ENCODE peak calls at places on chromosomes 2 and 18, in eight cellular contexts. G is GM10248, V is fibroblast of mammary gland, P is dorsolateral prefrontal cortex, B is HL-60, O is CD14-positive monocyte, U is left ventricle myocardium inferior, H is fibroblast of lung. K is an unnamed sample.

GRCh38 chr18:26902296-26902695 is 36.8 kb upstream of the AQP4 start:
- DNase-seq in G (no peak), V (no peak), P (no peak), B (no peak), O (no peak), U (no peak), H (no peak), K (no peak)

GRCh38 chr2:199943373-199943772 is 11.9 kb downstream of the TYW5 start:
- DNase-seq in G (no peak), V (no peak), P (no peak), B (no peak), O (no peak), U (no peak), H (no peak), K (no peak)

GRCh38 chr2:26780203-26780760 is 5.6 kb upstream of the CENPA start:
- DNase-seq in G (no peak), V (no peak), P (no peak), B (peak), O (no peak), U (no peak), H (no peak), K (peak)

GRCh38 chr2:43462866-43463641 is 132.8 kb downstream of the THADA start:
- DNase-seq in G (no peak), V (no peak), P (no peak), B (no peak), O (no peak), U (no peak), H (no peak), K (no peak)

GRCh38 chr2:54757496-54757895 is 34.0 kb downstream of the EML6 start:
- DNase-seq in G (peak), V (peak), P (no peak), B (peak), O (no peak), U (no peak), H (peak), K (no peak)

GRCh38 chr2:156329922-156330726 is 2.4 kb downstream of the NR4A2 start:
- DNase-seq in G (no peak), V (no peak), P (no peak), B (no peak), O (no peak), U (no peak), H (no peak), K (no peak)

GRCh38 chr2:64952896-64953482 is 36.2 kb upstream of the SLC1A4 start:
- DNase-seq in G (no peak), V (peak), P (no peak), B (no peak), O (no peak), U (no peak), H (peak), K (no peak)

GRCh38 chr2:131039908-131040660 is 53.2 kb downstream of the FAM168B start:
- DNase-seq in G (no peak), V (peak), P (peak), B (no peak), O (no peak), U (no peak), H (no peak), K (no peak)

GRCh38 chr2:240387669-240388358 is 47.6 kb upstream of the GPC1 start:
- DNase-seq in G (no peak), V (peak), P (no peak), B (no peak), O (peak), U (peak), H (peak), K (peak)

DNA sequence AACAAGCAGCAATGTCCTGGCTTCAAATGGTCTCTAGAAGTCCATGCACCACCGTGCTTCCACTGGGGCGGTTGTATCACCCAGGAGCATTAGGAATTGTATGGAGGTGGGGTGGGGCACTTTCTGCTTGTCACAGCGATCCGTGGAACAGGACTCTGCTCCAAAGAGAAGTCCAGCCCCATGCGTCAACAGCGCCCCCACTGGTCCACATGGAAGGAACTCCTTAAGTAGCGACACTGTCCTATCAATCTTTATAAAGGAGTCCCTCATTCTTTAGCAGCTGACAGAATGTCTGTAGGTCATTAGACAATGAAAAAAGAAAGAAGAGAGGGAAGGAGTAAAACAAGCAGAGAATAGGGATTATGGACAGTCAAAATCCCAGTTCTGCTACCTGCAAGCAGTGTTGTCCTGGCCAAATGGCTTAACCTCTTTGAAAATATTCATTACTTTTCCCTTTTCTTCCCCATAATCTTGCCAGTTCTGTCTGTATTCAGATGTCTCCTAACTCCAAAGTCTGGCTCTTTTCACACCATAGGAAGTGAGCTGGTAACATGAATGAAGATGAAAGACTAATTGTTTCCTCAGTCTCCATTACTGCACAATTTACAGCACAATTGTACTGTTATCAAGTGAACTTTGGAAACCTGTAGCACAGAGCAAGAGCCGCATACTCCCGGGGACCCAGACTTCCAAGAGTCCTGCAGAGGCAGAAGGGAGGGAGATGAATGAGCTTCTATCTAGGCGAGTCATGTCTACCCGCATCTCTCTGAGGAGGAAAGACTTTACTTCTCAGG is 9.9 kb downstream of the NFE2L2 start:
- DNase-seq in G (no peak), V (peak), P (peak), B (no peak), O (no peak), U (no peak), H (peak), K (no peak)
- TF ChIP-seq CTCF in G (no peak), V (peak), P (no peak), B (no peak), O (peak), U (peak), H (peak), K (peak)

DNA sequence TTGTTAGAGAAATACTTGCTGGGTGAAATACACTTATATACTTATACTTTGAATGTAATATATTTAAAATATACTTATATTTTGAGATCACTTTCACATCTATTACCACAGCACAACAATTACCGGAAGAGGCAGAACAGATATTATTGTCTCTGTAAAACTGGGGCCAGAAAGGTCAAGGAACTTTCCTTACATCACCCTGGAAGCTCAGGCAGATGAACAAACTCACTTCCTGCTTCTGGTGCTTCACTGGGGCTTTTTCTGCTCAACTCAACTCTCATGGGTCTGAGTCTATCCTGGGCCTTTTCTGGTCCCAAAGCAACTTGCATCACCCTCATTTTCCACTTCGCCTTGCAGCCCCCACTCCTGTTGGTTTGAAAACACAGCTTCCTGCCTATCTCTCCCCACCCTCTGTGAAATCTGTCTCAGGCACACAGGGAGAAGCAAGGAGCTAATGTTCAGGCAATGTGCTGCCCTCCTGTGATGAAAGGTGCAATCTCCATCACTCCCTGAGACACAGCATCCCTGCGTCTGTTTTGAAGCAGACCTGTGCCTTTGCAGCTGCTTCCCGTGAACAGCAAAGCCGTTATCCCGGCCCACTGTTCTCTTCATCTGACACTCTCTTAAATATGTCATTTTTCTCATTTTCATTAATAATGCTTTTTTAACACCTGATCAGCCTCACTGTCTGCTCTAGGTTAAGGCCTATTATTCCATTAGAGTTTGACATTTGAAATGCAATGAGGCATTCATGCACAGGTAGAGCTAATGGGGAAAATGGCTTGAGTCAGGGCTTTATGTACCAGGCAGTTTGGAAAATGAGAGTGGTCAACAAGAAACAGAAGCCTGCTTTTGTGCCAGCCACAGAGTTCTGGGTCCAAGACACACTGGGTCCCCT is 251.9 kb upstream of the CHAC2 start:
- DNase-seq in G (no peak), V (peak), P (no peak), B (no peak), O (no peak), U (no peak), H (peak), K (no peak)
- TF ChIP-seq CTCF in G (no peak), V (no peak), P (no peak), B (no peak), O (no peak), U (peak), H (no peak), K (peak)

GRCh38 chr2:115303-115702 is 69.0 kb upstream of the FAM110C start:
- DNase-seq in G (no peak), V (no peak), P (no peak), B (no peak), O (no peak), U (no peak), H (no peak), K (no peak)
- TF ChIP-seq CTCF in G (no peak), V (no peak), P (no peak), B (no peak), O (no peak), U (no peak), H (no peak), K (peak)

DNA sequence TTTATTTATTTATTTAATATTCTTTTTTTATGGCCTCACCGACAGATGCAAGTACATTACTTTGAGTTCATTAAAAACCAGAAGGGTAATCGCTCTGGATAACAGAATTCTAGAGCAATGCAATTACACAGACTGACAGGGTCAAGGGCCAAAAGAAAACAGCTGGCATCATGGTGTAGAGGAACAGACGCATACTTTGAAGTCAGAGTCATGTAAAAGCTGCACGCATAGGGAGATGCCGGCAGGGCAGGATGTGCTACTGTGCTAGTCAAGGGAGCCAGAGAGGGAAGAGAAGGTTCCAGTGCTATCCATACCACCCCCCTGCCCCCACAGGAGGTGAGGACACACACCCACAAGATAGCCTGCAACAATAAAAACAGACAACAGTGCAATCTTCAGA is 115.2 kb upstream of the TFCP2L1 start:
- DNase-seq in G (no peak), V (peak), P (no peak), B (no peak), O (no peak), U (no peak), H (peak), K (no peak)
- TF ChIP-seq CTCF in G (no peak), V (no peak), P (no peak), B (no peak), O (no peak), U (no peak), H (no peak), K (no peak)

GRCh38 chr18:35950628-35950982 is 21.9 kb upstream of the RMP24 start:
- DNase-seq in G (no peak), V (no peak), P (no peak), B (no peak), O (no peak), U (no peak), H (no peak), K (no peak)
- TF ChIP-seq CTCF in G (no peak), V (no peak), P (peak), B (no peak), O (peak), U (peak), H (no peak), K (peak)

DNA sequence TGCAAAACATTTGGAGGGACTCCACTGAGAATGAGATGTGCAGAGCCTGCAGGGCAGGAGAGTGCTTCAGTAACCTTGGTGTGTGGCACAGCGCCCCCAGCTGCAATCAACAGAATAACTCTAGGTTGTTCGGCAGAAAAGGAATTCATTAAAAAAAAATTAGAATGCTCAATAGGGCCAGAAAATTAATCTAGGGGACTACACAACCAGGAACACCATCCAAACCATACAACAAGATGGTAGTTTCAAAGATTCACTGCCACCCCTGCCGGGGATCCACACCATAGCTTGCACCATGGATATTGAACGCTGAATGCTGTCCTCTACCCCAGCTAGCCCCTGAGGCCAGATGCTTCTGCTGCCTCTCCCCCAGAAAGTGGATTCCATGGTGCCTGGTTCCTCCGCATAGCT is 50.1 kb downstream of the THUMPD2 start:
- DNase-seq in G (peak), V (peak), P (peak), B (peak), O (peak), U (no peak), H (peak), K (no peak)
- TF ChIP-seq CTCF in G (peak), V (peak), P (peak), B (peak), O (peak), U (peak), H (peak), K (peak)